ENCODE peak calls at places on chromosomes 11 and 22, in six cellular contexts. S is GM23248, V is GM23338, F is HepG2, Y is IMR-90, N is neural progenitor cell. G is an unnamed sample. For H4K20me1, the result is how much of the 10 kb centered on the place peaks cover.

GRCh38 chr11:85663080-85663729 is 1.7 kb downstream of the CREBZF start:
- DNase-seq in N (no peak), S (peak), F (no peak), V (no peak), Y (no peak), G (no peak)

GRCh38 chr11:115616941-115617340 is 112.7 kb upstream of the CADM1 start:
- DNase-seq in V (no peak), N (no peak), F (no peak), Y (peak), S (peak), G (peak)

GRCh38 chr11:106959800-106960199 is 58.5 kb downstream of the GUCY1A2 start:
- DNase-seq in V (no peak), N (peak), Y (no peak), S (peak), F (no peak), G (peak)

GRCh38 chr11:111231836-111232235 is 13.7 kb upstream of the POU2AF2 start:
- DNase-seq in S (no peak), Y (peak), F (no peak), V (no peak), N (no peak), G (no peak)

GRCh38 chr11:282630-283360 is 4.6 kb downstream of the NLRP6 start:
- DNase-seq in S (no peak), V (no peak), F (no peak), Y (no peak), N (no peak), G (no peak)

GRCh38 chr11:80855975-80856524 is 1415.2 kb upstream of the TENM4 start:
- DNase-seq in F (no peak), Y (no peak), S (peak), N (no peak), V (no peak), G (peak)

GRCh38 chr11:122642472-122642922 is 13.0 kb upstream of the UBASH3B start:
- DNase-seq in Y (peak), V (no peak), F (peak), S (peak), N (no peak), G (peak)

GRCh38 chr22:32396746-32397145 is 15.3 kb downstream of the RTCB start:
- DNase-seq in N (no peak), F (no peak), Y (no peak), V (no peak), S (peak), G (no peak)

GRCh38 chr11:127528297-127528696 is 527.7 kb upstream of the KIRREL3 start:
- DNase-seq in V (no peak), N (no peak), F (no peak), Y (no peak), S (no peak), G (no peak)
- H2AFZ ChIP-seq in V (no peak), N (no peak), F (no peak), Y (no peak), S (no peak), G (no peak)

GRCh38 chr22:21827628-21828267 is 39.7 kb downstream of the MAPK1 start:
- DNase-seq in F (no peak), Y (no peak), N (no peak), V (no peak), S (no peak), G (no peak)

GRCh38 chr22:21826204-21826603 is 41.2 kb downstream of the MAPK1 start:
- DNase-seq in Y (no peak), F (no peak), S (no peak), V (no peak), N (no peak), G (no peak)

GRCh38 chr22:21829523-21829922 is 37.9 kb downstream of the MAPK1 start:
- DNase-seq in V (no peak), F (no peak), N (no peak), Y (peak), S (no peak), G (peak)

GRCh38 chr22:21824439-21824912 is 43.0 kb downstream of the MAPK1 start:
- DNase-seq in V (no peak), S (no peak), Y (no peak), N (no peak), F (no peak), G (no peak)

DNA sequence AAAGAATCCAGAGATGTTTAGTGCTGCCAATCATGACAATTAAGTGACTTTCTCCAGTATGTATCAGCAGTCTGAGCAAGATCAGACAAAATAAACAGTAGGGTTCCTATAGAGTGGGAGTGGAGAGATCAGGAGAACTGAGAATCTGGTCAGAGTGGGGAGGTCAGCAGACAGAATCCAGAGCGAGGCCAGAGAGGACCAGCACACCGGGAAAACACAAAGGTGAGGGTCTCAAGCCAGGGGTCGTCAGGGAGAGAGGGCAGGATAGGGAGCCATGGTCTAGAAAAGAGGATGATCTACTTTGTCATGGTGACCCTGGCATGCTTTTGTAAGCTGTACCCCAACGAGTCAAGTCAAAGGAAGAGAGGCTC is 39.2 kb downstream of the MAPK1 start:
- DNase-seq in N (no peak), V (no peak), Y (peak), F (no peak), S (no peak), G (no peak)
- H4K20me1 ChIP-seq in N (half or more), V (half or more), Y (half or more), F (half or more), S (half or more), G (half or more)

GRCh38 chr11:69910519-69911309 is 91.5 kb upstream of the FGF3 start:
- DNase-seq in S (no peak), N (no peak), Y (no peak), F (no peak), V (no peak), G (no peak)

GRCh38 chr11:69912161-69912910 is 93.1 kb upstream of the FGF3 start:
- DNase-seq in Y (no peak), N (no peak), V (no peak), S (no peak), F (no peak), G (no peak)

GRCh38 chr11:69912911-69913451 is 93.8 kb upstream of the FGF3 start:
- DNase-seq in N (peak), Y (peak), V (peak), F (no peak), S (peak), G (no peak)

GRCh38 chr11:69909561-69910518 is 90.6 kb upstream of the FGF3 start:
- DNase-seq in S (peak), N (peak), V (peak), F (no peak), Y (no peak), G (no peak)

DNA sequence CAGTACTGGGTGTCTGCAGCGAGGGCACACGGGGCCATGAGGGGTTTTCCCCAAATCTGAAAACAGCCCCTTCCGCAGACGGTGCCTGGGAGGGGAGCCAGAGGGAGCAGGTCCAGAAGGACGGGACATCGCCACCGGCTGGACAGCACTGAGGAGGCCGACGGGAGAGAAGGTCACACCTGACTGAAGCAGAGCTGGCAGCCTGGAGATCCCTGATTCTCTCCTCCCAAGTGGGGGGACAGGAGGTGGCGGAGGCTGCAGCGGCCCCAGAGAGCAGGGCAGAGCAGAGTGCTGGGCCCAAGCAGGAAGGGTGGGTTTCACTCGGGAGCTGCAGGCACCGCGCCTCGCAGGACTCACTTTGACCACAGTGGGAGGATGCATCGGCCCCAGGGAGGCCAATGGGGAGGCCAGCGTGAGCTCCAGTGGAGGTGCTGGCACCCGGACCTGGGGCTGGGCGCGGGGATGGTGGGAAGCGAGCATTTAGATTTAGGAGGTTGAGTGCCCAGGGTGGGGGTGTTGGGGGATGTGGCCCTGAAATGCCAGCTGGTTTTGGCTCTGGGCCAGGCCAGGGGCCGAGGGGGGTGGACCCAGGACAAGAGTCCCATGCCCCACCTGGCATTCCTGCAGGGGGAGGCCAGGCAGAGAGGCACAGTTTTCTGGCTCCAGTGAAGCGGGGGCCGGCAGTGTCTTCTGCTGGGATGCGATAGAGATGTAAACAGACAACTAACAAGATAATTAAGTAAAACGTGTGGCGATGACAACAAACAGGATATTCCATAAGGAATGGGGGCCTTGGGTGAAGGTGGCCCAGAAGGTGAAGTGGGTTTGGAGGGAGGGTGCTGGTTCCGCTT is 92.3 kb upstream of the FGF3 start:
- DNase-seq in N (no peak), F (no peak), S (no peak), V (no peak), Y (no peak), G (no peak)
- H2AFZ ChIP-seq in N (no peak), F (no peak), S (no peak), V (no peak), Y (peak), G (no peak)

DNA sequence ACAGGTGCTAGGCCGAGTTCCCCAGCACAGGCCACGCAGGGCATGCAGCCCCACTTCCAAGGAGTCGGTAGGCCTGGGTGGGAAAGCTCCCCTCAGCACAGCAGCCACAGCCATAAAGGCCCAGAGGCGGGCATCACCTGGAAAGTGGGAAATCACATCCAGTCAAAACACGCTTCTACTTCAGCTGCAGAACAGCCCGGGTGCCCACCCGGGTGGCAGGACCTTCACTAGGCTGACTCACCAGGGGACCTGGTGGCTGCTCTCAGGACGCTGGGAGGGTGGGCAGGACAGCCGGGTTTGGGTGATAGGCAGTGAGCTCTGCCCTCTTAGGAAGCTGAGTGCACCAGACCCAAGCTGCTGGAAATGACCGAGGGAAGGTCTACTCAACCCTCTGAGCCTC is 7.3 kb downstream of the KIAA0930 start:
- DNase-seq in V (no peak), S (no peak), N (no peak), Y (no peak), F (no peak), G (no peak)
- H4K20me1 ChIP-seq in V (under half), S (under half), N (under half), Y (half or more), F (under half), G (half or more)

G was measured in astrocyte.